ENCODE peak calls at places on chromosomes 11 and 22, in seven cellular contexts. U, P, S, C, I, Q and D are unnamed samples.

GRCh38 chr11:69879734-69880005 is 60.5 kb upstream of the FGF3 start:
- DNase-seq in U (peak; percentile 23), P (no peak), S (peak; percentile 45), C (no peak), I (no peak), Q (no peak), D (no peak)

GRCh38 chr11:128179049-128179448 is 408.3 kb downstream of the ETS1 start:
- DNase-seq in U (peak; percentile 51), P (no peak), S (no peak), C (no peak), I (no peak), Q (no peak), D (no peak)

GRCh38 chr11:28697920-28698827 is 590.0 kb downstream of the METTL15 start:
- DNase-seq in U (peak; percentile 56), P (no peak), S (peak; percentile 91), C (no peak), I (peak; percentile 75), Q (peak; percentile 41), D (peak; percentile 2)

GRCh38 chr11:125871391-125872137 is 15.9 kb upstream of the HYLS1 start:
- DNase-seq in U (peak; percentile 65), P (no peak), S (peak; percentile 87), C (no peak), I (peak; percentile 24), Q (peak; percentile 57), D (no peak)

GRCh38 chr11:8683115-8683807 is 669 bp downstream of the RPL27A start:
- DNase-seq in U (no peak), P (no peak), S (no peak), C (no peak), I (no peak), Q (no peak), D (no peak)

GRCh38 chr22:38751066-38751421 is 4.8 kb downstream of the SUN2 start:
- DNase-seq in U (no peak), P (no peak), S (no peak), C (no peak), I (no peak), Q (no peak), D (no peak)

GRCh38 chr11:121328213-121328966 is 35.8 kb downstream of the SC5D start:
- DNase-seq in U (no peak), P (no peak), S (no peak), C (no peak), I (no peak), Q (no peak), D (no peak)

GRCh38 chr11:2305862-2306823 is 4.3 kb downstream of the TSPAN32 start:
- DNase-seq in U (peak; percentile 46), P (no peak), S (no peak), C (no peak), I (no peak), Q (no peak), D (no peak)

GRCh38 chr22:29167032-29167911 is 38.4 kb upstream of the EMID1 start:
- DNase-seq in U (no peak), P (peak; percentile 78), S (no peak), C (peak; percentile 100), I (no peak), Q (no peak), D (peak; percentile 78)

GRCh38 chr22:33923660-33924246 is 3.5 kb upstream of the LARGE1 start:
- DNase-seq in U (peak; percentile 60), P (no peak), S (peak; percentile 76), C (no peak), I (peak; percentile 24), Q (peak; percentile 67), D (peak; percentile 23)

GRCh38 chr11:121494355-121495099 is 41.8 kb upstream of the SORL1-AS1 start:
- DNase-seq in U (no peak), P (no peak), S (no peak), C (peak; percentile 69), I (no peak), Q (no peak), D (no peak)

GRCh38 chr22:27514612-27515011 is 286.9 kb downstream of the MN1 start:
- DNase-seq in U (no peak), P (no peak), S (no peak), C (no peak), I (no peak), Q (no peak), D (no peak)

GRCh38 chr11:11349051-11349450 is 4.0 kb downstream of the CSNK2A3 start:
- DNase-seq in U (no peak), P (no peak), S (no peak), C (no peak), I (no peak), Q (no peak), D (no peak)

GRCh38 chr11:59668188-59668949 is 468 bp downstream of the PATL1 start:
- DNase-seq in U (no peak), P (peak; percentile 54), S (peak; percentile 64), C (no peak), I (peak; percentile 78), Q (peak; percentile 53), D (peak; percentile 49)

GRCh38 chr11:62546244-62546936 is at the start of gene AHNAK:
- DNase-seq in U (peak; percentile 87), P (peak; percentile 66), S (peak; percentile 79), C (no peak), I (peak; percentile 86), Q (no peak), D (no peak)

GRCh38 chr11:94794287-94795168 is 26.4 kb downstream of the AMOTL1 start:
- DNase-seq in U (peak; percentile 56), P (no peak), S (no peak), C (no peak), I (no peak), Q (no peak), D (no peak)

DNA sequence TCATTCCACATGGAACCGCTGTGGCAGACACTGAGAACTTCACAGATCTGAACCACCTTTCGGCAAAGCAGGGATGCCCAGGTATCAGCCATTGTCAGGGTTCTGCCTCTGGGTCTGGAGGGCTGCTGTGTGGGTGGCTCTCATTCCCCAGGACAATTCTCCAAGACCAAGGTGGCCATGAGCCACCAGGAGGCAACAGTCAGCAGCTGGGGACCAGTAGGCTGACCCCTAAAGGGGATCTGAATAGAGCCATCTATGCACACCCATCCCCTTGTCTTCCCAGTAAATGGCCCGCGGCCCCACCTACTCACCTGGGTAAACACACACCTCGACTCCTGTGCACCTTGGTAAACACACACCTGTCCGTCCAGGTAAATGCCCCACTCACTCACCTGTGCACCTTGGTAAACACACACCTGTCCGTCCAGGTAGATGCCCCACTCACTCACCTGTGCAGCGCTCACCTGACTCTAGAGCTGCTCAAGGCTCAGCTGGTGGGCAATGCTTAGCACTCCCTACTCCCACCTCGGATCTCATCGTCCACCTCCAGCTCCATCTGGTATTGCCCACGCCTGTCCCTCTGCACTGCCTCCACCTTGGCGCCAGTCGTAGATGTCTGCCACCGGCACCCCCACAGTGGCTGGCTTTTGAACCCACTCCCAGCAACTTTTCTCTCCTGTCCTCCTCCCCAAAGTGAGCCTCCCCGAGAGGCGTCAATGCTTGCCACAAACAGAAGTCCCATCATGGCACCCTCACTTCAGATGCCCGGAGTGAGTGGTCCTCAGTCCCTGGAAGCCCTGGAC is 10.2 kb downstream of the SLC25A1 start:
- DNase-seq in U (no peak), P (no peak), S (no peak), C (no peak), I (peak; percentile 78), Q (no peak), D (no peak)
- TF ChIP-seq TAF1 in U (no peak), P (no peak), S (no peak), C (no peak), I (no peak), Q (no peak), D (no peak)

GRCh38 chr22:17706451-17706900 is 67.8 kb downstream of the BID start:
- DNase-seq in U (peak; percentile 33), P (peak; percentile 19), S (no peak), C (peak; percentile 89), I (no peak), Q (peak; percentile 36), D (peak; percentile 35)
- TF ChIP-seq POLR2AphosphoS5 in U (peak; percentile 65), P (no peak), S (no peak), C (peak; percentile 54), I (no peak), Q (no peak), D (peak; percentile 26)

DNA sequence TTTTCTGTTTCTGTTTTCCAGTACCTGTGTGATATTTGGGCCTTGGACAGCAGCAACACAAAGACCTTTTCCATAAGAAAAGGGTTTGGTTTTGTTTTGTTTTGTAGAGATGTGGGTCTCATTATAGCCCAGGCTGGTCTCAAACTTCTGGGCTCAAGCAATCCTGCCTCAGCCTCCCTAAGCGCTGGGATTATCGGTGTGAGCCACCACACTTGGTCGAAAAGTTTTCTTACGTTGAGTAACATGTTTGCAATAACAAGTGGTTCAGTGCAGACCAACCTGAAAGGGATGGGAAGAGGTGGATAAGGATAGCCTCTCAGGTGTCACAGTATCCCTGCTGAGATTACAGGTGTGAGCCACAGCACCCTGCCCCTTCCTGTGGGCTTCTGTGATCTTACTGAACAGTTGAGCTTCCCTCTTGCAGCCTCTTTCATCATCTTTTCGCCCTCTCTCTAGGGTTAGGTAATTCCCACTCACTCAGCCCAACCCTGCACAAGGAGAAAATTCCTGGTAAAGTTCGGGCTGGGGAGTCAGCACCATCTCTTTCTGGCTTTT is 3.5 kb upstream of the MRPL48 start:
- DNase-seq in U (no peak), P (no peak), S (no peak), C (no peak), I (no peak), Q (peak; percentile 78), D (no peak)
- TF ChIP-seq TAF1 in U (no peak), P (no peak), S (peak; percentile 44), C (no peak), I (no peak), Q (peak; percentile 33), D (no peak)

DNA sequence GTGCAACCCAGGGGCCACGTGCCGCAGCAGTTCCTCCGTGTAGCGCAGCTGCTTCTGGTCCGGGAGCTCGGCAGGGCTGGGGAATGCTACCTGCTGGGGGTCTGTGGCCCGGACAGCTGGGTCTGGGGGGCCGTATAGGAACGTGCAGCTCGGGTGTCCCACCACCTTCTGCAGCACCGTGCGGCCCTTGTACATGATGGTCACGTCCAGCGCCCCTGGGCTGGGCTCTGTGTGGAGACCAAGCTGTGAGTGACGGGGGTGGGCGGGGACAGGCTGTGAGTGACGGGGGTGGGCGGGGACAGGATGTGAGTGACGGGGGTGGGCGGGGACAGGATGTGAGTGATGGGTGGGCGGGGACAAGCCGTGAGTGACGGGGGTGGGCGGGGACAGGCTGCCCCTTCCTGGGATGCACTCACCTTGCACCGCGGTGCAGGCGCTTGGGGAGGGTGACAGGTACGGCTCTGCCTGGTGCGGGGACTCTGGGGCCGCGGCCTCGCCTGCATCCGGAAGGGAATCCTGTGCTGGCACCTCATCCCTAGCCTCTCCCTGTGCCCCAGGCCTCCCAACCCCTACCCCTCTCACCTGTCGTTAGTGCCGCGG is 2.3 kb downstream of the IRF7 start:
- DNase-seq in U (peak; percentile 88), P (peak; percentile 74), S (peak; percentile 86), C (no peak), I (peak; percentile 92), Q (no peak), D (peak; percentile 72)
- TF ChIP-seq POLR2AphosphoS5 in U (no peak), P (peak; percentile 73), S (peak; percentile 47), C (peak; percentile 66), I (peak; percentile 14), Q (no peak), D (peak; percentile 35)

GRCh38 chr11:6604081-6604626 is 580 bp downstream of the ILK start:
- DNase-seq in U (peak; percentile 73), P (no peak), S (no peak), C (no peak), I (peak; percentile 42), Q (peak; percentile 64), D (no peak)
- TF ChIP-seq TAF1 in U (no peak), P (peak; percentile 46), S (peak; percentile 17), C (no peak), I (peak; percentile 49), Q (no peak), D (peak; percentile 36)

GRCh38 chr11:47163198-47163597 is 13.5 kb downstream of the ARFGAP2 start:
- DNase-seq in U (no peak), P (no peak), S (no peak), C (no peak), I (no peak), Q (no peak), D (no peak)
- TF ChIP-seq POLR2AphosphoS5 in U (peak; percentile 23), P (no peak), S (no peak), C (no peak), I (peak; percentile 32), Q (peak; percentile 14), D (peak; percentile 25)